ENCODE peak calls at places on chromosome 10, in five cellular contexts. T is HEK293T, R is T-cell, H is iris pigment epithelial cell, O is skeletal muscle cell. E is an unnamed sample.

GRCh38 chr10:68133553-68133952 is 24.3 kb downstream of the MYPN start:
- DNase-seq in R (no peak), T (no peak), H (peak; percentile 30), O (no peak), E (peak; percentile 51)

GRCh38 chr10:91409869-91410637 is at the start of gene HECTD2:
- DNase-seq in O (no peak), R (peak; percentile 74), T (peak; percentile 74), H (peak; percentile 80), E (peak; percentile 71)

GRCh38 chr10:79066460-79067240 is 2.1 kb upstream of the ZMIZ1 start:
- DNase-seq in O (no peak), T (peak; percentile 30), R (no peak), H (peak; percentile 39), E (no peak)

GRCh38 chr10:63763744-63764143 is 242.5 kb downstream of the REEP3 start:
- DNase-seq in T (no peak), H (peak; percentile 49), R (no peak), O (no peak), E (no peak)

GRCh38 chr10:102452672-102453340 is 1.5 kb upstream of the C10orf95 start:
- DNase-seq in T (no peak), O (no peak), R (no peak), H (peak; percentile 72), E (peak; percentile 68)

GRCh38 chr10:48215148-48215982 is 59.1 kb downstream of the FRMPD2 start:
- DNase-seq in H (peak; percentile 38), T (peak; percentile 71), O (no peak), R (no peak), E (peak; percentile 17)

GRCh38 chr10:76711374-76711997 is 926.1 kb downstream of the KCNMA1 start:
- DNase-seq in O (no peak), H (no peak), T (no peak), R (no peak), E (no peak)

GRCh38 chr10:73837072-73837471 is 25.7 kb upstream of the NDST2 start:
- DNase-seq in O (no peak), H (peak; percentile 70), T (no peak), R (no peak), E (peak; percentile 44)

GRCh38 chr10:86264481-86265231 is 101.9 kb downstream of the GRID1 start:
- DNase-seq in T (no peak), O (no peak), H (no peak), R (no peak), E (no peak)

GRCh38 chr10:97726636-97727178 is 10.2 kb upstream of the ZFYVE27 start:
- DNase-seq in T (peak; percentile 68), R (no peak), H (peak; percentile 86), O (peak; percentile 76), E (peak; percentile 86)

GRCh38 chr10:42960491-42961155 is 116.2 kb upstream of the RET start:
- DNase-seq in O (no peak), H (peak; percentile 9), T (no peak), R (peak; percentile 7), E (peak; percentile 14)

GRCh38 chr10:52308251-52309031 is 5.6 kb upstream of the DKK1 start:
- DNase-seq in O (no peak), H (peak; percentile 87), R (no peak), T (peak; percentile 82), E (peak; percentile 85)

GRCh38 chr10:32163774-32164148 is 107.5 kb upstream of the KIF5B start:
- DNase-seq in R (no peak), O (no peak), H (no peak), T (no peak), E (no peak)

GRCh38 chr10:101828734-101829551 is 10.7 kb upstream of the OGA start:
- DNase-seq in T (no peak), H (no peak), R (no peak), O (no peak), E (no peak)

GRCh38 chr10:5614081-5614721 is 52.2 kb downstream of the ASB13 start:
- DNase-seq in R (no peak), O (no peak), T (no peak), H (peak; percentile 17), E (peak; percentile 67)

GRCh38 chr10:129764901-129765663 is 199.0 kb downstream of the EBF3 start:
- DNase-seq in R (no peak), O (no peak), H (no peak), T (no peak), E (no peak)

GRCh38 chr10:44393051-44393630 is 8.2 kb upstream of the CXCL12 start:
- DNase-seq in O (no peak), T (peak; percentile 30), H (no peak), R (no peak), E (no peak)

GRCh38 chr10:3538291-3538849 is 246.6 kb downstream of the KLF6 start:
- DNase-seq in H (peak; percentile 66), O (no peak), T (no peak), R (no peak), E (no peak)

GRCh38 chr10:49527061-49527460 is 11.9 kb downstream of the ERCC6 start:
- DNase-seq in O (no peak), H (no peak), R (no peak), T (no peak), E (no peak)

GRCh38 chr10:111128331-111129167 is 51.7 kb downstream of the ADRA2A start:
- DNase-seq in T (peak; percentile 55), H (no peak), R (no peak), O (no peak), E (no peak)

GRCh38 chr10:74822583-74823089 is 3.8 kb upstream of the KAT6B start:
- DNase-seq in T (no peak), R (no peak), O (peak; percentile 19), H (peak; percentile 39), E (peak; percentile 85)

GRCh38 chr10:89921422-89921821 is 220.0 kb downstream of the KIF20B start:
- DNase-seq in T (no peak), R (no peak), O (no peak), H (peak; percentile 24), E (no peak)

GRCh38 chr10:3527144-3527543 is 257.9 kb downstream of the KLF6 start:
- DNase-seq in O (no peak), H (peak; percentile 76), R (no peak), T (no peak), E (no peak)

GRCh38 chr10:62831346-62831745 is 15.2 kb upstream of the EGR2 start:
- DNase-seq in O (peak; percentile 39), H (peak; percentile 82), R (no peak), T (no peak), E (peak; percentile 67)

GRCh38 chr10:59240581-59241183 is 64.2 kb downstream of the PHYHIPL start:
- DNase-seq in H (peak; percentile 42), T (peak; percentile 21), R (no peak), O (no peak), E (peak; percentile 82)

GRCh38 chr10:98337484-98337883 is 69.5 kb upstream of the LOXL4 start:
- DNase-seq in T (no peak), R (no peak), O (no peak), H (no peak), E (no peak)

GRCh38 chr10:35208536-35208935 is 81.9 kb downstream of the CREM start:
- DNase-seq in H (no peak), R (no peak), T (no peak), O (no peak), E (no peak)

GRCh38 chr10:132030898-132031463 is 34.8 kb upstream of the JAKMIP3 start:
- DNase-seq in O (no peak), T (no peak), R (no peak), H (no peak), E (no peak)

GRCh38 chr10:1726861-1727260 is 10.5 kb downstream of the ADARB2 start:
- DNase-seq in O (no peak), T (no peak), R (no peak), H (no peak), E (no peak)

GRCh38 chr10:89217057-89217990 is 10.2 kb upstream of the CH25H start:
- DNase-seq in T (peak; percentile 23), O (no peak), R (peak; percentile 32), H (peak; percentile 57), E (peak; percentile 48)

GRCh38 chr10:128095753-128096469 is 30.3 kb downstream of the MKI67 start:
- DNase-seq in R (no peak), O (no peak), H (no peak), T (no peak), E (no peak)

GRCh38 chr10:58175990-58176910 is 91.4 kb downstream of the IPMK start:
- DNase-seq in H (peak; percentile 29), R (no peak), O (no peak), T (no peak), E (peak; percentile 28)

E was measured in fibroblast of lung.